ENCODE peak calls at places on chromosomes 5 and 9, in five cellular contexts. K is aorta, C is IMR-90, S is right atrium auricular region, O is psoas muscle. W is an unnamed sample. For H3K27me3, the result is how much of the 10 kb centered on the place peaks cover.

GRCh38 chr5:73344835-73345234 is 103.7 kb downstream of the FOXD1 start:
- DNase-seq in K (no peak), O (no peak), S (no peak), C (no peak), W (no peak)

GRCh38 chr9:93567271-93567959 is 9.0 kb upstream of the PHF2 start:
- DNase-seq in K (no peak), O (no peak), S (peak), C (no peak), W (no peak)

GRCh38 chr9:33923998-33924701 is 107.2 kb downstream of the UBE2R2 start:
- DNase-seq in O (no peak), C (no peak), S (no peak), K (no peak), W (no peak)

GRCh38 chr5:120779674-120780073 is 315.6 kb downstream of the PRR16 start:
- DNase-seq in C (peak), K (peak), S (no peak), O (no peak), W (no peak)

GRCh38 chr9:8857330-8858249 is 1058.0 kb upstream of the DMAC1 start:
- DNase-seq in K (peak), S (no peak), O (peak), C (no peak), W (no peak)

GRCh38 chr9:6414291-6414690 is 1.3 kb downstream of the UHRF2 start:
- DNase-seq in K (no peak), C (peak), O (no peak), S (no peak), W (no peak)

GRCh38 chr9:134267305-134268265 is 58.7 kb upstream of the RXRA start:
- DNase-seq in O (no peak), K (no peak), S (no peak), C (no peak), W (no peak)

GRCh38 chr9:134710912-134711311 is 69.3 kb downstream of the COL5A1 start:
- DNase-seq in S (no peak), O (no peak), C (no peak), K (no peak), W (no peak)

GRCh38 chr9:13993482-13994267 is 320.3 kb downstream of the NFIB start:
- DNase-seq in K (no peak), S (no peak), C (no peak), O (no peak), W (no peak)

GRCh38 chr9:98563212-98563907 is 145.4 kb downstream of the GABBR2 start:
- DNase-seq in C (no peak), O (no peak), K (no peak), S (peak), W (no peak)

GRCh38 chr5:9653061-9653460 is 22.9 kb upstream of the TAS2R1 start:
- DNase-seq in C (no peak), O (no peak), S (no peak), K (no peak), W (no peak)

GRCh38 chr5:117065161-117065560 is 490.5 kb upstream of the SEMA6A start:
- DNase-seq in S (no peak), K (no peak), C (no peak), O (no peak), W (no peak)
- H3K27ac ChIP-seq in S (no peak), K (no peak), C (no peak), O (no peak), W (no peak)

GRCh38 chr9:121596515-121596914 is 54.9 kb upstream of the DAB2IP start:
- DNase-seq in K (no peak), O (no peak), S (no peak), C (peak), W (no peak)
- H3K27me3 ChIP-seq in K (under half), O (under half), S (under half), C (under half), W (under half)

GRCh38 chr5:93188876-93189485 is 392.0 kb downstream of the NR2F1-AS1 start:
- DNase-seq in K (no peak), C (no peak), O (no peak), S (no peak), W (no peak)

GRCh38 chr5:93191016-93191415 is 390.0 kb downstream of the NR2F1-AS1 start:
- DNase-seq in S (no peak), O (no peak), K (no peak), C (no peak), W (no peak)

GRCh38 chr5:93184041-93184440 is 397.0 kb downstream of the NR2F1-AS1 start:
- DNase-seq in C (no peak), O (no peak), S (no peak), K (no peak), W (no peak)

GRCh38 chr5:93189707-93190120 is 391.3 kb downstream of the NR2F1-AS1 start:
- DNase-seq in K (no peak), O (no peak), C (peak), S (no peak), W (no peak)

DNA sequence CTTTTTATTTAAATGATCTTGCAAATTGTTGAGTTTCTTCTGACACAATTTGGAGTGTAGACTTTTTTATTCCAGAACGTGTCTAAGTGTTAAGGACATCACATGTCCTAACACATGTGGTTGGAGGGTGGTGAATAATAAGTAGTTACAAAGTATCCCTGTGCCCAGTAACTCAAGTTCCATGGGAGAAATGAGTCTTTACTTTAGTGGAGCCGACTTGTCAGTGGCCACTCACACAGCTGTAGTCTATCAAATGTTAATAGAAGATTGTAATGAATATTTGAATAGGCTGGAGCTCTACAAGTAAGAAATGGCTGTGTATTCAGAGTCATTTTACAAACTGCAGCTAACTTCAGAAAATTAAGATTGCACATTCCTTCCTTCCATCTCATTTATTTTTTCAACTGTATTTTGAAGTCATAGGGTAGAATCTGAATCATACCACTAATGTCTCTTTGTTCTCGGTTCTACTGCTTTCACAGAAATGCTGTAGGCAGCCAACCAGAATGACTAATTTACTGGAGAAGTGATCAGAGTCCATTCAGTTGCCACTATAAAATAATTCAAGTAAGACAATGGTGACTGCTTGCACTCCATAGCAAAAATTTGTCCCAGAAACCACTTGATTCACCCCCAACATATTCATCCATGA is 394.9 kb downstream of the NR2F1-AS1 start:
- DNase-seq in K (no peak), S (no peak), O (no peak), C (peak), W (no peak)
- H3K27ac ChIP-seq in K (no peak), S (no peak), O (no peak), C (peak), W (no peak)

GRCh38 chr5:174723979-174724483 is 351 bp upstream of the MSX2 start:
- DNase-seq in O (no peak), S (no peak), K (no peak), C (no peak), W (no peak)
- H3K27me3 ChIP-seq in O (under half), S (under half), K (under half), C (under half), W (under half)